ENCODE peak calls at places on chromosome 12, in four cellular contexts. One of them, this sample, is unnamed.

GRCh38 chr12:108854453-108855283 is 2.7 kb downstream of the SSH1 start:
- DNase-seq in dermis microvascular lymphatic vessel endothelial cell: peak
- DNase-seq in A549: peak
- DNase-seq in AG08396: peak
- DNase-seq in this sample: peak

GRCh38 chr12:14540801-14541462 is 26.8 kb downstream of the PLBD1 start:
- DNase-seq in dermis microvascular lymphatic vessel endothelial cell: no peak
- DNase-seq in A549: no peak
- DNase-seq in AG08396: no peak
- DNase-seq in this sample: no peak

GRCh38 chr12:106246891-106247730 is 709 bp downstream of the CKAP4 start:
- DNase-seq in dermis microvascular lymphatic vessel endothelial cell: peak
- DNase-seq in A549: peak
- DNase-seq in AG08396: peak
- DNase-seq in this sample: peak

GRCh38 chr12:57456145-57456700 is 1.1 kb downstream of the INHBE start:
- DNase-seq in dermis microvascular lymphatic vessel endothelial cell: peak
- DNase-seq in A549: peak
- DNase-seq in AG08396: peak
- DNase-seq in this sample: peak

GRCh38 chr12:65192963-65193516 is 23.7 kb downstream of the LEMD3 start:
- DNase-seq in dermis microvascular lymphatic vessel endothelial cell: no peak
- DNase-seq in A549: no peak
- DNase-seq in AG08396: no peak
- DNase-seq in this sample: peak

GRCh38 chr12:96192926-96193573 is 1.1 kb upstream of the ELK3 start:
- DNase-seq in dermis microvascular lymphatic vessel endothelial cell: no peak
- DNase-seq in A549: no peak
- DNase-seq in AG08396: no peak
- DNase-seq in this sample: no peak

GRCh38 chr12:131803995-131804521 is 24.1 kb upstream of the MMP17 start:
- DNase-seq in dermis microvascular lymphatic vessel endothelial cell: peak
- DNase-seq in A549: no peak
- DNase-seq in AG08396: peak
- DNase-seq in this sample: no peak

GRCh38 chr12:41605528-41606295 is 417.6 kb downstream of the PDZRN4 start:
- DNase-seq in dermis microvascular lymphatic vessel endothelial cell: no peak
- DNase-seq in A549: no peak
- DNase-seq in AG08396: no peak
- DNase-seq in this sample: no peak

GRCh38 chr12:113184098-113184899 is 979 bp downstream of the DDX54 start:
- DNase-seq in dermis microvascular lymphatic vessel endothelial cell: no peak
- DNase-seq in A549: no peak
- DNase-seq in AG08396: no peak
- DNase-seq in this sample: peak

GRCh38 chr12:12705833-12706520 is 10.0 kb upstream of the GPR19 start:
- DNase-seq in dermis microvascular lymphatic vessel endothelial cell: no peak
- DNase-seq in A549: no peak
- DNase-seq in AG08396: no peak
- DNase-seq in this sample: peak

GRCh38 chr12:46472893-46473633 is 100.5 kb upstream of the SLC38A2 start:
- DNase-seq in dermis microvascular lymphatic vessel endothelial cell: peak
- DNase-seq in A549: no peak
- DNase-seq in AG08396: no peak
- DNase-seq in this sample: peak

GRCh38 chr12:70091021-70091521 is 152.2 kb upstream of the CNOT2 start:
- DNase-seq in dermis microvascular lymphatic vessel endothelial cell: no peak
- DNase-seq in A549: no peak
- DNase-seq in AG08396: no peak
- DNase-seq in this sample: no peak

GRCh38 chr12:105252901-105253300 is 16.9 kb upstream of the APPL2 start:
- DNase-seq in dermis microvascular lymphatic vessel endothelial cell: no peak
- DNase-seq in A549: no peak
- DNase-seq in AG08396: no peak
- DNase-seq in this sample: no peak